ENCODE peak calls at places on chromosomes 11 and 22, in six cellular contexts. K, Z, S, C, O and G are unnamed samples.
A peak's percentile ranks its signal among the peaks of the same experiment; 100 is the strongest.

GRCh38 chr22:33455036-33455435 is 396.9 kb upstream of the SYN3 start:
- DNase-seq in O (no peak), C (no peak), K (no peak), Z (no peak), S (no peak), G (no peak)

GRCh38 chr11:110989734-110990133 is 255.8 kb upstream of the POU2AF2 start:
- DNase-seq in S (no peak), Z (no peak), O (peak; percentile 80), C (no peak), K (peak; percentile 18), G (no peak)

GRCh38 chr11:19802773-19803293 is 90.2 kb downstream of the NAV2 start:
- DNase-seq in S (no peak), O (no peak), K (peak; percentile 21), Z (no peak), C (no peak), G (no peak)

GRCh38 chr22:17792289-17792688 is 18.0 kb upstream of the BID start:
- DNase-seq in Z (no peak), O (no peak), C (no peak), K (no peak), S (no peak), G (no peak)

GRCh38 chr11:110762596-110762995 is 50.4 kb upstream of the ARHGAP20 start:
- DNase-seq in K (peak; percentile 81), Z (no peak), S (no peak), O (no peak), C (no peak), G (no peak)

GRCh38 chr22:49948958-49949913 is 11.3 kb upstream of the PIM3 start:
- DNase-seq in C (no peak), Z (no peak), O (no peak), K (no peak), S (no peak), G (no peak)

GRCh38 chr11:76824083-76824939 is 36.4 kb upstream of the ACER3 start:
- DNase-seq in O (no peak), K (no peak), S (no peak), Z (no peak), C (no peak), G (no peak)

GRCh38 chr11:131999084-131999483 is 628.7 kb downstream of the NTM start:
- DNase-seq in K (peak; percentile 89), O (no peak), S (no peak), Z (no peak), C (no peak), G (no peak)

GRCh38 chr11:134764367-134764766 is 352.3 kb upstream of the B3GAT1 start:
- DNase-seq in C (no peak), S (no peak), K (no peak), O (no peak), Z (no peak), G (no peak)